ENCODE peak calls at places on chromosomes 3 and 15, in four cellular contexts. One of them, this sample, is unnamed.

GRCh38 chr3:97815149-97815917 is 6.5 kb upstream of the CRYBG3 start:
- DNase-seq in adrenal gland: no peak
- DNase-seq in lower leg skin: no peak
- DNase-seq in upper lobe of left lung: peak
- DNase-seq in this sample: no peak

GRCh38 chr3:50534721-50535330 is 31.4 kb upstream of the CACNA2D2 start:
- DNase-seq in upper lobe of left lung: no peak
- DNase-seq in lower leg skin: no peak
- DNase-seq in adrenal gland: no peak
- DNase-seq in this sample: no peak

GRCh38 chr3:36060950-36061349 is 319.4 kb upstream of the STAC start:
- DNase-seq in upper lobe of left lung: no peak
- DNase-seq in adrenal gland: no peak
- DNase-seq in lower leg skin: no peak
- DNase-seq in this sample: no peak

GRCh38 chr3:157098121-157098822 is 61.7 kb downstream of the CCNL1 start:
- DNase-seq in upper lobe of left lung: no peak
- DNase-seq in lower leg skin: no peak
- DNase-seq in adrenal gland: peak
- DNase-seq in this sample: no peak

GRCh38 chr15:31977812-31978662 is 52.3 kb upstream of the CHRNA7 start:
- DNase-seq in lower leg skin: no peak
- DNase-seq in upper lobe of left lung: peak
- DNase-seq in adrenal gland: peak
- DNase-seq in this sample: peak

GRCh38 chr3:196708467-196708866 is 3.6 kb downstream of the CEP19 start:
- DNase-seq in adrenal gland: no peak
- DNase-seq in lower leg skin: no peak
- DNase-seq in upper lobe of left lung: no peak
- DNase-seq in this sample: no peak

GRCh38 chr3:57933589-57933988 is 74.6 kb upstream of the FLNB start:
- DNase-seq in lower leg skin: no peak
- DNase-seq in adrenal gland: no peak
- DNase-seq in upper lobe of left lung: no peak
- DNase-seq in this sample: no peak

GRCh38 chr3:54014067-54014466 is 108.3 kb upstream of the CACNA2D3 start:
- DNase-seq in lower leg skin: no peak
- DNase-seq in upper lobe of left lung: no peak
- DNase-seq in adrenal gland: no peak
- DNase-seq in this sample: no peak

GRCh38 chr3:155334897-155335883 is 41.7 kb upstream of the STRIT1 start:
- DNase-seq in lower leg skin: no peak
- DNase-seq in adrenal gland: no peak
- DNase-seq in upper lobe of left lung: no peak
- DNase-seq in this sample: peak

GRCh38 chr3:98784666-98785600 is 21.8 kb downstream of the ST3GAL6 start:
- DNase-seq in upper lobe of left lung: no peak
- DNase-seq in adrenal gland: no peak
- DNase-seq in lower leg skin: no peak
- DNase-seq in this sample: no peak

GRCh38 chr15:99986297-99987118 is 253.3 kb upstream of the LYSMD4 start:
- DNase-seq in lower leg skin: no peak
- DNase-seq in adrenal gland: no peak
- DNase-seq in upper lobe of left lung: no peak
- DNase-seq in this sample: no peak

GRCh38 chr15:82086243-82086995 is 40.6 kb upstream of the MEX3B start:
- DNase-seq in lower leg skin: no peak
- DNase-seq in upper lobe of left lung: no peak
- DNase-seq in adrenal gland: no peak
- DNase-seq in this sample: no peak

GRCh38 chr3:185460719-185461350 is 38.0 kb downstream of the TMEM41A start:
- DNase-seq in upper lobe of left lung: no peak
- DNase-seq in adrenal gland: no peak
- DNase-seq in lower leg skin: no peak
- DNase-seq in this sample: no peak

GRCh38 chr3:42905740-42906084 is 230 bp upstream of the ZNF662 start:
- DNase-seq in upper lobe of left lung: no peak
- DNase-seq in lower leg skin: no peak
- DNase-seq in adrenal gland: no peak
- DNase-seq in this sample: no peak

GRCh38 chr3:179726075-179726742 is 73.4 kb downstream of the USP13 start:
- DNase-seq in lower leg skin: no peak
- DNase-seq in upper lobe of left lung: no peak
- DNase-seq in adrenal gland: no peak
- DNase-seq in this sample: no peak

GRCh38 chr15:28098766-28099554 is at the start of gene OCA2:
- DNase-seq in adrenal gland: peak
- DNase-seq in lower leg skin: no peak
- DNase-seq in upper lobe of left lung: peak
- DNase-seq in this sample: no peak

GRCh38 chr15:88913017-88913849 is at the start of gene MFGE8:
- DNase-seq in adrenal gland: peak
- DNase-seq in lower leg skin: peak
- DNase-seq in upper lobe of left lung: peak
- DNase-seq in this sample: peak

GRCh38 chr3:45988100-45988761 is 7.4 kb downstream of the FYCO1 start:
- DNase-seq in adrenal gland: no peak
- DNase-seq in lower leg skin: no peak
- DNase-seq in upper lobe of left lung: peak
- DNase-seq in this sample: no peak

GRCh38 chr15:83088876-83089275 is 18.6 kb upstream of the TM6SF1 start:
- DNase-seq in lower leg skin: no peak
- DNase-seq in adrenal gland: no peak
- DNase-seq in upper lobe of left lung: no peak
- DNase-seq in this sample: no peak

GRCh38 chr15:83087535-83087934 is 19.9 kb upstream of the TM6SF1 start:
- DNase-seq in upper lobe of left lung: no peak
- DNase-seq in adrenal gland: no peak
- DNase-seq in lower leg skin: no peak
- DNase-seq in this sample: no peak

GRCh38 chr15:83094592-83094991 is 12.9 kb upstream of the TM6SF1 start:
- DNase-seq in lower leg skin: no peak
- DNase-seq in upper lobe of left lung: peak
- DNase-seq in adrenal gland: no peak
- DNase-seq in this sample: no peak

GRCh38 chr15:83090465-83090864 is 17.0 kb upstream of the TM6SF1 start:
- DNase-seq in upper lobe of left lung: no peak
- DNase-seq in lower leg skin: no peak
- DNase-seq in adrenal gland: no peak
- DNase-seq in this sample: no peak

DNA sequence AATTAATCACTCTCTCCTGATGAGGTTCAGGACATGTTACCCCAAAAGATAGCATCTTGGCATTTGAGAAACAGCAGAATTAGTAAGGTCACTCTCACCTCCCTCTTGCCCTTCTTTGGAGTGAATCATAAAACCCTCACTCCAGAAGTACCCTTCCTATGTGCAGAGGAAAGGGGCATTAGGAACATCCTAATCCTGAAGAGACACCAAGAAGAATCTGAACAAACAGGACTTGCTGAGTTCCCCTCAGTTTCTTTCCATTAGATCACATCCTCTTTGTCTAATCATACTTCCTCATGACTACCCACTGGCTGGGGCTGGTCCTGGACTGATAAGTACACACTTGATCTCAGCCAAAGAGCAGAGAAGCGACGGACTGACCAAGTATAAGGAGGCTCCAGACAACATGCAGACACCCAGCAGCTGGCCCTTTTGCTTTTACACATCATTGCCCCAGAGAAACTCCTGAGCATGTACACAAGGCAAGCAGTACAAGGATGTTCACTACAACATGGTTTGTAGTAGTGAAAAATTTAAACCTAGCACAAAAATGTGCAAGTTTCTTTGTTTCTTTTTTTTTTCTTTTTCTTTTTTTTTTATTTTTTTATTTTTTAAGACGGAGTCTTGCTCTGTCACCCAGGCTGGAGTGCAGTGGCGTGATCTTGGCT is 15.0 kb upstream of the TM6SF1 start:
- DNase-seq in adrenal gland: peak
- DNase-seq in upper lobe of left lung: peak
- DNase-seq in lower leg skin: peak
- DNase-seq in this sample: no peak
- TF ChIP-seq POLR2A in adrenal gland: peak
- TF ChIP-seq POLR2A in upper lobe of left lung: peak
- TF ChIP-seq POLR2A in lower leg skin: peak
- TF ChIP-seq POLR2A in this sample: no peak

GRCh38 chr3:16369885-16370284 is 104.9 kb downstream of the OXNAD1 start:
- DNase-seq in upper lobe of left lung: no peak
- DNase-seq in adrenal gland: no peak
- DNase-seq in lower leg skin: no peak
- DNase-seq in this sample: no peak

GRCh38 chr3:16370503-16370871 is 105.5 kb downstream of the OXNAD1 start:
- DNase-seq in lower leg skin: no peak
- DNase-seq in upper lobe of left lung: no peak
- DNase-seq in adrenal gland: no peak
- DNase-seq in this sample: no peak

GRCh38 chr3:16370872-16371740 is 106.1 kb downstream of the OXNAD1 start:
- DNase-seq in adrenal gland: no peak
- DNase-seq in lower leg skin: no peak
- DNase-seq in upper lobe of left lung: peak
- DNase-seq in this sample: no peak

GRCh38 chr3:16366581-16366980 is 101.6 kb downstream of the OXNAD1 start:
- DNase-seq in lower leg skin: no peak
- DNase-seq in upper lobe of left lung: no peak
- DNase-seq in adrenal gland: no peak
- DNase-seq in this sample: no peak

DNA sequence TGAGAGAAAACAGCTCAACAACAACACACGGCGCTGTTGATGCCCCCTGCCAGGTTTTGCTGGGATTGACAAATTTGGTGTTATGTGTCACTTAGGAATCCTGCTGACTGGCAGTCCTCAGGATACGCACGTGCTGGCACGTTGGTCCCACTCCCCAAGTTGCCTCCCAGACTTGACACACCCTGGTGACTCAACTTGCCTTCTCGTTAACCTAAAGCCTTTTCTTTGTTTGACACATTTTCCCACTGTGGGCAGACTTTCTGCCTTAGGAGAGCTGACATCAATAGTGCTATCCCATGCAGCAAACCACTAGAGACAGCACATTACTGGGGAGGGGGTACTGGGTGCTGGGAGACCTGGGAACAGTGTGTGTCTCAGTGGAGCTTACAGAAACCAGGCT is 104.2 kb downstream of the OXNAD1 start:
- DNase-seq in lower leg skin: peak
- DNase-seq in upper lobe of left lung: no peak
- DNase-seq in adrenal gland: no peak
- DNase-seq in this sample: no peak
- TF ChIP-seq POLR2A in lower leg skin: no peak
- TF ChIP-seq POLR2A in upper lobe of left lung: no peak
- TF ChIP-seq POLR2A in adrenal gland: no peak
- TF ChIP-seq POLR2A in this sample: no peak

DNA sequence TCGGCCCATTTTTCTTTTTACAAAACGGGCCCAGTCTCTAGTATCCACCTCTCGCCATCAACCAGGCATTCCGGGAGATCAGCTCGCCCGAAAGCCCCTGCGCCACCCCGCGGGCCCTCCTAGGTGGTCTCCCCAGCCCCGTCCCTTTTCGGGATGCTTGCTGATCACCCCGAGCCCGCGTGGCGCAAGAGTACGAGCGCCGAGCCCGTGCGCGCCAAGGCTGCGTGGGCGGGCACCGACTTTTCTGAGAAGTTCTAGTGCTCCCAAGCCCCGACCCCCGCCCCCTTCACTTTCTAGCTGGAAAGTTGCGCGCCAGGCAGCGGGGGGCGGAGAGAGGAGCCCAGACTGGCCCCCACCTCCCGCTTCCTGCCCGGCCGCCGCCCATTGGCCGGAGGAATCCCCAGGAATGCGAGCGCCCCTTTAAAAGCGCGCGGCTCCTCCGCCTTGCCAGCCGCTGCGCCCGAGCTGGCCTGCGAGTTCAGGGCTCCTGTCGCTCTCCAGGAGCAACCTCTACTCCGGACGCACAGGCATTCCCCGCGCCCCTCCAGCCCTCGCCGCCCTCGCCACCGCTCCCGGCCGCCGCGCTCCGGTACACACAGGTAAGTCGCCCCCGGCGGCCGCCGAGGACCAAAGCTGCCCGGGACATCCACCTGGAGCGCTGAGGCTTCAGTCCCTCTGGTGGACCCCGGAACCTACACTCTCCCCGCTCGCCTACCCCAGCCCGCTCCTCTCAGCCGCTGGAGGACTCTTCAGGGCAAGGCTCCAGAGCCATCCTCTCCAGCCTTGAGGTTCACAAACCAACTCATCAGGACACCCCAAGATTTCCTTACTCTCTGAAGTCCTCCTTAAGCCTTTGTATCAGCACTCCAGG is at the start of gene THBS1:
- DNase-seq in upper lobe of left lung: peak
- DNase-seq in lower leg skin: peak
- DNase-seq in adrenal gland: peak
- DNase-seq in this sample: peak
- TF ChIP-seq POLR2A in upper lobe of left lung: peak
- TF ChIP-seq POLR2A in lower leg skin: peak
- TF ChIP-seq POLR2A in adrenal gland: peak
- TF ChIP-seq POLR2A in this sample: no peak

GRCh38 chr15:42494998-42495360 is 455 bp upstream of the SNAP23 start:
- DNase-seq in adrenal gland: peak
- DNase-seq in lower leg skin: peak
- DNase-seq in upper lobe of left lung: peak
- DNase-seq in this sample: no peak

GRCh38 chr15:42493694-42494093 is 1.7 kb upstream of the SNAP23 start:
- DNase-seq in adrenal gland: no peak
- DNase-seq in upper lobe of left lung: no peak
- DNase-seq in lower leg skin: no peak
- DNase-seq in this sample: no peak

GRCh38 chr15:42498212-42499038 is 3.0 kb downstream of the SNAP23 start:
- DNase-seq in lower leg skin: no peak
- DNase-seq in upper lobe of left lung: no peak
- DNase-seq in adrenal gland: no peak
- DNase-seq in this sample: no peak

GRCh38 chr15:42491540-42492225 is 742 bp upstream of the ZNF106 start:
- DNase-seq in lower leg skin: no peak
- DNase-seq in upper lobe of left lung: no peak
- DNase-seq in adrenal gland: no peak
- DNase-seq in this sample: no peak

DNA sequence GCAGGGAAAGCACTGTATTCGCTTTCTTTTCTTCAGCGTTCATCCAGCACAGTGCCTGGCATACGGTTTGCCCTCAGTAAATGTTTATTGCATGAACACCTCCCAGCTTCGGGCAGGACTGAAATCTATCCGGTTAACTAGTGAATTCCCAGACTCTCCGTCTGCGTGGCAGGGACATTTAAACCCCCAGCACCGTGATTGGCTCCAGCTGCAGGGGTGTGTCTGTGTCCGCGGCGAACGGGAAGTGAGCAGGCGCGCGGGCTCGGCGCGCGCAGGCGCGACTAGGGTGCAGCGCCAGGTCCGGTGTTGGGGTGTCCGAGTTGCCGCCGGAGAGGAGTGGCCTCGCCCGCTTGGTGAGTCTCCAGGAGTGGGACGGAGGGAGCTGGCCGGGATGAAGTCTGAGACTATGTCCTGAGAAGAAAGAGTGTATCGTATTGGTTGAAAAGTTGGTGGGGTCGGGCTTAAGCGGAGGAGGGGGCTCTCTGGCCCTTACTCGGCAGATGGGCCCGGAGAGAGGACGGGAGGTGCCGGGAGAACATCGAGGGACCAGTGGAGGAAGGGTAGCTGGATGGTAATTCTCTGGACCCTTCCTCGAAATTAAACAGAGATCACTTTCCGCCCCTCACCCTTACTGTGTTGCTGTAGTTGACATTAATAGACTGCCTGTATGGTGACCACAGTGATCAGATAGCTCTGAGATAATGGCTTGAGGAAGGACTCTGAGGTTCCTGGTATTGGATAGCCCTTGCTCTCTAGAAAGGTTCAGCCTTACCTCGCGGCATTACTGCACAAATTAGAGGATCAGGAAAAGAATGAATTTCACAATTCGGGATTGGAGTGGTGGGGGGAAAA is at the start of gene SNAP23:
- DNase-seq in lower leg skin: peak
- DNase-seq in upper lobe of left lung: peak
- DNase-seq in adrenal gland: peak
- DNase-seq in this sample: peak
- TF ChIP-seq POLR2A in lower leg skin: peak
- TF ChIP-seq POLR2A in upper lobe of left lung: peak
- TF ChIP-seq POLR2A in adrenal gland: peak
- TF ChIP-seq POLR2A in this sample: peak